ENCODE peak calls at places on chromosome 12, in four cellular contexts. V is GM12878, O is A549, D is K562. U is an unnamed sample.

GRCh38 chr12:27163048-27163715 is 80.8 kb upstream of the C12orf71 start:
- DNase-seq in V (no peak), O (no peak), D (no peak), U (no peak)

GRCh38 chr12:65500121-65500846 is 221.8 kb downstream of the MSRB3 start:
- DNase-seq in V (no peak), O (no peak), D (no peak), U (no peak)

GRCh38 chr12:51590347-51591019 is 550 bp upstream of the SCN8A start:
- DNase-seq in V (no peak), O (peak), D (peak), U (peak)

GRCh38 chr12:71594214-71594948 is 69.3 kb downstream of the ZFC3H1 start:
- DNase-seq in V (no peak), O (peak), D (peak), U (peak)

GRCh38 chr12:45768194-45768593 is 38.7 kb downstream of the ARID2 start:
- DNase-seq in V (no peak), O (no peak), D (no peak), U (no peak)

GRCh38 chr12:53579545-53579955 is 46.6 kb downstream of the ATF7 start:
- DNase-seq in V (peak), O (no peak), D (no peak), U (no peak)

GRCh38 chr12:30301291-30301690 is 394.4 kb downstream of the IPO8 start:
- DNase-seq in V (no peak), O (no peak), D (no peak), U (no peak)

GRCh38 chr12:39972119-39972518 is 133.8 kb downstream of the SLC2A13 start:
- DNase-seq in V (no peak), O (no peak), D (peak), U (no peak)

GRCh38 chr12:870378-870777 is 79.1 kb downstream of the RAD52 start:
- DNase-seq in V (no peak), O (no peak), D (no peak), U (no peak)

GRCh38 chr12:66717049-66717448 is 38.2 kb upstream of the GRIP1 start:
- DNase-seq in V (no peak), O (no peak), D (no peak), U (no peak)

GRCh38 chr12:110600254-110600653 is 13.7 kb upstream of the TCTN1 start:
- DNase-seq in V (no peak), O (peak), D (peak), U (peak)

GRCh38 chr12:38411426-38411825 is 94.9 kb downstream of the ALG10B start:
- DNase-seq in V (no peak), O (no peak), D (no peak), U (no peak)

GRCh38 chr12:110763578-110763977 is 20.9 kb upstream of the PPP1CC start:
- DNase-seq in V (no peak), O (no peak), D (no peak), U (no peak)

GRCh38 chr12:58588771-58589170 is 331.5 kb downstream of the LRIG3 start:
- DNase-seq in V (no peak), O (no peak), D (no peak), U (no peak)

GRCh38 chr12:47190271-47190750 is 110.6 kb upstream of the AMIGO2 start:
- DNase-seq in V (no peak), O (peak), D (no peak), U (no peak)

GRCh38 chr12:122517877-122518276 is 8.9 kb downstream of the RSRC2 start:
- DNase-seq in V (no peak), O (peak), D (no peak), U (no peak)

GRCh38 chr12:9951026-9951652 is 19.0 kb upstream of the CLEC2A start:
- DNase-seq in V (peak), O (no peak), D (no peak), U (no peak)

GRCh38 chr12:102879-103168 is 36.3 kb downstream of the IQSEC3 start:
- DNase-seq in V (no peak), O (no peak), D (no peak), U (no peak)

GRCh38 chr12:62844915-62845314 is 90.0 kb downstream of the PPM1H start:
- DNase-seq in V (no peak), O (no peak), D (no peak), U (no peak)

GRCh38 chr12:55727643-55728184 is 1.1 kb downstream of the CD63 start:
- DNase-seq in V (no peak), O (peak), D (peak), U (no peak)

GRCh38 chr12:55730447-55730820 is 1.6 kb upstream of the CD63 start:
- DNase-seq in V (no peak), O (no peak), D (no peak), U (no peak)

GRCh38 chr12:55728185-55728931 is 451 bp downstream of the CD63 start:
- DNase-seq in V (no peak), O (peak), D (peak), U (no peak)

GRCh38 chr12:55729592-55730446 is 1.0 kb upstream of the CD63 start:
- DNase-seq in V (no peak), O (peak), D (peak), U (peak)

DNA sequence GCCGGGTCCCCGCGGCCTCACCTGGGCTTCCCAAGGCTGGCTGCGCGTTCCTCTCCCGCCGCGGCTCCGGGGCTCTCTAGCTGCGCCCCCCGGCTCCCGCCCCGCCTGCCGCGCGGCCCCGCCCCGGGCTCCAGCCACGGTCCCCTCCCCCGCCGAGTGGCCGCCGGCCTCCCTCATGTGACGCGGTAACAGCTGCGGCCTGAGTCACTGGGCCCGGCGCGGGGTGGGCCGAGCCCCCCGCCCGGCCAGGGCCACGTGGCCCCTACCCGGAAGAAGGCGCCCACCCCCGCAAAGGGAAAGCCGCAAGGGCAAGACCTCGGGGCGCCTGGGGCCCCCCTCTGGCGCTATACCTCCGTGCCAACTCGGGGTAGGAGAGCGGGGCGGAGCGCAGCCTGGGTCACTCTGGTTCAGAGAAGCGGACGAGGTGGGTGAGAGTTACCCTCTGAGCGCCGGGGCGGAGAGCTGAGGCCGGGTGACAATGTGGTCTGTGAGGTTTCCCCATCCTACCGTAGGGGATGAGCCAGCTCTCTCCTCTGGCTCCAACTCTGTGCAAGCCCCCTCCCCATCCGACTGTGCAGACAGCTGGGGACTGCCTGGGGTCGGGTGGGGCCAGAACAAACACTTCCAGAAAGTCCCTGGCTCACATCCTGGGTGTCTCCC is at the start of gene CD63:
- DNase-seq in V (no peak), O (peak), D (peak), U (peak)
- TF ChIP-seq EP300 in V (peak), O (peak), D (peak), U (peak)

GRCh38 chr12:48978291-48978740 is at the start of gene WNT1:
- DNase-seq in V (no peak), O (no peak), D (no peak), U (no peak)
- TF ChIP-seq CHD4 in V (no peak), O (no peak), D (no peak), U (no peak)

GRCh38 chr12:56521209-56521589 is 421 bp upstream of the RBMS2 start:
- DNase-seq in V (no peak), O (no peak), D (no peak), U (no peak)
- TF ChIP-seq EP300 in V (no peak), O (no peak), D (no peak), U (no peak)

GRCh38 chr12:48788852-48789775 is at the start of gene ADCY6:
- DNase-seq in V (no peak), O (peak), D (no peak), U (peak)
- TF ChIP-seq CHD4 in V (no peak), O (no peak), D (no peak), U (no peak)

DNA sequence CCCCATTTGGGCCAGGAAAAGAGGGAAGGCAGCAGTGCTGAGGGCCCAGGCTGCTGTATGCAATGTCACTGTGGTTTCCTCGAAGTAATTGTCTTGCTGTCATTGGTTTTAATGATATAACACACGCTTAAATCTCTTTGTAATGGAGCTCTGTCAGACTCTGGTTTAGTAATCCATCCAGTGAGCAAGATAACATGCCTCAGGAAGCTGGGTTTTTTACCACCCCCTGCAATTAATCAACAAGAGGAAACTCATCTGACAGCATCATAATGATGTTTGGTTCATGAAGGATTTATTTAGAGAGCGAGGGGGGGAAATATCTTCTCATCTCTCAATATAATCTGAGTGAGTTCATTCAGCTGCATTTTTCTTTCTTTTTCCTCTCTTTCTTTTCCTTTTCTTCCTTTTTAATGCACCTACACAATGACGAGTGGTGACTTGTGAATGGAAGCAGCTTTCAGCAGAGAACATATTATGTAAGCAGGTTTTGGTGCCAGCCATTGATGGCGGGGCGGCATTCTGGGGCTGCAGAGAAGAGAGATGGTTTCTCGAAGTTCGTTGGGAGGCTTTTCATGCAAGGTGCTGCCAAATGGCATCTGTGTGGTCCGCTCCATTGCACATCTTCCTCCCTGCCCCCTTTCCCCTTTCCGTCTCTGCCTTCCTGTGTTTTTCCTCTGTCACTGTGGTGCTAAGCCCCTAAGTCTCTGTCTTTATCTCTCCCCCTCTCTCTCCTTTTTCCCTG is 6.6 kb downstream of the RPH3A start:
- DNase-seq in V (no peak), O (no peak), D (no peak), U (no peak)
- TF ChIP-seq EP300 in V (no peak), O (no peak), D (no peak), U (no peak)

U was measured in HepG2.